ENCODE peak calls at places on chromosomes 12 and 14, in four cellular contexts. M is nephron progenitor cell; C is stimulated activated CD8-positive, alpha-beta memory T cell treated with anti-CD3 and anti-CD28 coated beads, Interleukin-7, amount 100 ng/mL, for 24 hours; P is GM04504. Z is an unnamed sample.

GRCh38 chr12:66190519-66191406 is 1.7 kb downstream of the IRAK3 start:
- DNase-seq in M (no peak), C (no peak), P (no peak), Z (no peak)

GRCh38 chr12:14756331-14757143 is 46.7 kb downstream of the WBP11 start:
- DNase-seq in C (no peak), M (peak; percentile 45), P (no peak), Z (no peak)

GRCh38 chr12:57846285-57846576 is 298 bp downstream of the CTDSP2 start:
- DNase-seq in M (no peak), C (no peak), P (no peak), Z (no peak)

GRCh38 chr12:27305673-27306504 is 26.7 kb upstream of the BMAL2 start:
- DNase-seq in C (no peak), P (no peak), M (no peak), Z (no peak)

GRCh38 chr12:115035536-115036107 is 351.6 kb upstream of the TBX3 start:
- DNase-seq in M (peak; percentile 40), P (no peak), C (no peak), Z (no peak)

GRCh38 chr12:50014342-50014741 is 11.0 kb downstream of the RACGAP1 start:
- DNase-seq in M (no peak), C (no peak), P (no peak), Z (no peak)

GRCh38 chr12:106582661-106583577 is at the start of gene RFX4:
- DNase-seq in C (no peak), M (peak; percentile 31), P (no peak), Z (no peak)

GRCh38 chr12:45285717-45286116 is 69.8 kb downstream of the ANO6 start:
- DNase-seq in M (no peak), P (no peak), C (no peak), Z (no peak)

GRCh38 chr12:64009321-64010068 is 165.0 kb downstream of the SRGAP1 start:
- DNase-seq in M (no peak), P (no peak), C (no peak), Z (no peak)

GRCh38 chr14:64973826-64974225 is 1.7 kb upstream of the RAB15 start:
- DNase-seq in P (no peak), M (no peak), C (no peak), Z (no peak)

GRCh38 chr14:63712123-63712522 is 15.7 kb downstream of the SGPP1 start:
- DNase-seq in P (no peak), C (no peak), M (no peak), Z (no peak)

GRCh38 chr12:69330475-69331473 is 17.4 kb upstream of the LYZ start:
- DNase-seq in M (peak; percentile 29), P (no peak), C (peak; percentile 20), Z (no peak)

GRCh38 chr12:6822461-6823135 is 977 bp downstream of the GPR162 start:
- DNase-seq in M (no peak), P (no peak), C (no peak), Z (no peak)

GRCh38 chr14:34120185-34120977 is 169.5 kb upstream of the EGLN3 start:
- DNase-seq in P (no peak), C (no peak), M (no peak), Z (no peak)

GRCh38 chr12:104707179-104707578 is 250.4 kb downstream of the CHST11 start:
- DNase-seq in M (no peak), P (no peak), C (no peak), Z (no peak)

GRCh38 chr14:38256358-38256840 is 506 bp upstream of the CLEC14A start:
- DNase-seq in P (no peak), M (no peak), C (no peak), Z (no peak)

GRCh38 chr14:78863143-78863542 is 693.0 kb downstream of the NRXN3 start:
- DNase-seq in M (peak; percentile 83), C (no peak), P (peak; percentile 6), Z (no peak)

GRCh38 chr12:94640134-94640928 is 10.0 kb downstream of the TMCC3 start:
- DNase-seq in C (no peak), M (no peak), P (no peak), Z (no peak)

GRCh38 chr12:1329784-1330474 is 264.5 kb downstream of the FBXL14 start:
- DNase-seq in M (no peak), P (no peak), C (no peak), Z (no peak)

GRCh38 chr12:53231859-53232640 is at the start of gene RARG:
- DNase-seq in P (no peak), C (no peak), M (peak; percentile 66), Z (no peak)

GRCh38 chr14:75247286-75247922 is 31.2 kb upstream of the FOS start:
- DNase-seq in M (no peak), P (no peak), C (peak; percentile 27), Z (no peak)

GRCh38 chr12:43957732-43958131 is 121.9 kb downstream of the TMEM117 start:
- DNase-seq in C (no peak), P (peak; percentile 40), M (peak; percentile 24), Z (no peak)

GRCh38 chr14:101838476-101838875 is 77.0 kb downstream of the PPP2R5C start:
- DNase-seq in C (no peak), M (no peak), P (no peak), Z (no peak)

GRCh38 chr12:102885043-102885932 is 31.8 kb downstream of the PAH start:
- DNase-seq in P (no peak), M (peak; percentile 22), C (no peak), Z (no peak)

GRCh38 chr14:50025776-50026175 is 90.6 kb downstream of the VCPKMT start:
- DNase-seq in P (no peak), C (no peak), M (no peak), Z (no peak)